ENCODE peak calls at places on chromosomes 5 and 9, in nine cellular contexts. O is cardiac muscle cell, F is Peyer's patch, J is A549, I is lower lobe of right lung, B is WTC11, P is fibroblast of mammary gland, Q is type B pancreatic cell, U is GM23338. G is an unnamed sample.

GRCh38 chr5:170319281-170319680 is 21.7 kb upstream of the LCP2 start:
- DNase-seq in B (no peak), O (no peak), P (no peak), Q (no peak), F (no peak), J (no peak), U (no peak), I (no peak), G (no peak)

GRCh38 chr5:87649455-87649854 is 236.7 kb upstream of the CCNH start:
- DNase-seq in O (no peak), J (no peak), B (no peak), I (no peak), P (peak; percentile 10), Q (no peak), U (no peak), F (no peak), G (no peak)

GRCh38 chr5:175335691-175336090 is 108.3 kb downstream of the DRD1 start:
- DNase-seq in I (no peak), F (no peak), P (no peak), U (no peak), Q (no peak), B (no peak), O (no peak), J (no peak), G (no peak)

GRCh38 chr9:2228132-2228531 is 213.0 kb downstream of the SMARCA2 start:
- DNase-seq in Q (no peak), F (no peak), B (peak; percentile 80), P (peak; percentile 23), O (peak; percentile 25), U (peak; percentile 87), I (peak; percentile 55), J (peak; percentile 24), G (no peak)

GRCh38 chr5:143085319-143085917 is 315.2 kb downstream of the ARHGAP26 start:
- DNase-seq in B (no peak), U (no peak), P (no peak), O (no peak), F (no peak), Q (no peak), I (no peak), J (no peak), G (no peak)

GRCh38 chr5:51621156-51621555 is 237.9 kb downstream of the ISL1 start:
- DNase-seq in Q (no peak), P (no peak), B (no peak), U (no peak), F (no peak), O (no peak), I (no peak), J (no peak), G (no peak)

GRCh38 chr5:80852331-80853245 is 107.6 kb upstream of the RASGRF2 start:
- DNase-seq in I (no peak), O (peak; percentile 21), U (no peak), J (no peak), F (no peak), P (no peak), B (no peak), Q (no peak), G (no peak)

GRCh38 chr5:93193756-93194155 is 387.3 kb downstream of the NR2F1-AS1 start:
- DNase-seq in F (no peak), B (no peak), I (no peak), P (no peak), U (no peak), J (no peak), Q (no peak), O (peak; percentile 61), G (no peak)

GRCh38 chr5:50856720-50857119 is 190.3 kb downstream of the PARP8 start:
- DNase-seq in U (no peak), P (no peak), I (no peak), B (no peak), Q (no peak), O (no peak), F (no peak), J (no peak), G (no peak)

GRCh38 chr5:124997186-124997893 is 250.9 kb upstream of the ZNF608 start:
- DNase-seq in F (no peak), B (no peak), P (no peak), Q (no peak), O (no peak), I (no peak), J (no peak), U (no peak), G (no peak)

GRCh38 chr5:56818409-56819026 is 3.2 kb downstream of the MAP3K1 start:
- DNase-seq in P (peak; percentile 24), F (no peak), B (no peak), Q (no peak), U (peak; percentile 21), J (no peak), I (no peak), O (peak; percentile 58), G (no peak)

GRCh38 chr5:143106175-143106574 is 297.3 kb downstream of the NR3C1 start:
- DNase-seq in P (peak; percentile 80), I (no peak), O (peak; percentile 75), J (peak; percentile 89), B (peak; percentile 35), U (peak; percentile 35), F (no peak), Q (no peak), G (no peak)

GRCh38 chr5:172788771-172789686 is 18.0 kb upstream of the DUSP1 start:
- DNase-seq in F (no peak), B (no peak), P (peak; percentile 65), I (peak; percentile 75), Q (no peak), O (no peak), U (no peak), J (peak; percentile 53), G (peak; percentile 68)

GRCh38 chr9:91880378-91880972 is 69.6 kb downstream of the ROR2 start:
- DNase-seq in P (no peak), J (no peak), F (no peak), U (no peak), Q (no peak), I (no peak), B (no peak), O (no peak), G (no peak)

GRCh38 chr5:543351-543750 is 19.1 kb upstream of the SLC9A3 start:
- DNase-seq in O (no peak), Q (no peak), I (peak; percentile 29), P (no peak), J (no peak), U (no peak), F (no peak), B (peak; percentile 3), G (peak; percentile 43)

GRCh38 chr9:652896-653295 is 188.6 kb upstream of the DMRT1 start:
- DNase-seq in F (no peak), J (no peak), P (peak; percentile 83), B (no peak), I (no peak), U (no peak), Q (no peak), O (peak; percentile 74), G (no peak)

GRCh38 chr5:125065114-125065513 is 318.7 kb upstream of the ZNF608 start:
- DNase-seq in P (no peak), Q (no peak), F (no peak), B (no peak), U (no peak), J (no peak), I (no peak), O (no peak), G (no peak)

DNA sequence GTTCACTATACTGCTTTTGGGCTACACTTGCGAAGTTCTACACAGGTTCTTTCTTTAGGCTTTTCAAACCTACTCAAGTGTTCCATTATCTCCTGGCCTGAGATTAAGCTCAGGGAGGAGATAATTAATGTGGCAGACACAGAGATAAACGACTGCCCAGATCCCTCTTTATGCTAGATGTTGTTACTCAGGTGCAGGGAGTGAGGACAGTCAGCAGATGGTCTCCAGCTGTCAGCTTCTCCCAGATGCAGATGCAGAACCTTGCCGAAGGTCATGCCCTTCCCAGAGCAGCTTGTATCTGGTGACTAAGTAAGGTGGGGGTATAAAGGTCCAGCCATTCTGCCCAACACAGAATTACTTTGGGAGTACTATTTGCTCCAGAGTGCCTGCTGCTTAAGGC is 166.2 kb downstream of the ZNF462 start:
- DNase-seq in I (no peak), U (no peak), P (no peak), J (no peak), Q (no peak), B (no peak), F (no peak), O (no peak), G (no peak)
- TF ChIP-seq CTCF in I (no peak), U (no peak), P (no peak), J (no peak), Q (no peak), B (no peak), F (no peak), O (no peak), G (no peak)

GRCh38 chr5:119961993-119962392 is 332.6 kb downstream of the FAM170A start:
- DNase-seq in P (no peak), Q (no peak), I (no peak), J (no peak), F (no peak), B (no peak), O (no peak), U (no peak), G (no peak)

GRCh38 chr5:119968690-119969089 is 339.3 kb downstream of the FAM170A start:
- DNase-seq in I (no peak), J (no peak), P (no peak), U (no peak), O (no peak), B (no peak), Q (no peak), F (no peak), G (no peak)

DNA sequence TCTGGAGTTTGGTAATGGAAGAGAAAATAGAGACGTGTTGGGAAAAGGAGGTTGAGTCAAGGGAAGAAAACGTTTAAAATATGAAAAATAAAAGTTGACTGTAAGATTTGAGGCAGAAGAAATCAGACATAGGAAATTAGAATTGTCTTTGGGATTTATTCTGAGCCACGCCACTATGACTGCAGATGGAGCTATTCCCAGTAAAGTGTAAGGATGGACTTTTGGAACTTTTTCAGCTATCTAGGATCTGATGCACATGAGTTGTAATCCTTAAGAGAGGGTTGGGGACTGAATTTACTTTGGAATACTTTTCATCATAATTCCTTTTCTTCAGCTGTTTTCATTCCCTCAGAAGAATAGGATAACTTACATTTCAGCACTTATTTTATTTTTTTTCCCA is 336.7 kb downstream of the FAM170A start:
- DNase-seq in F (no peak), I (no peak), B (no peak), J (no peak), Q (no peak), P (peak; percentile 46), O (peak; percentile 12), U (no peak), G (no peak)
- TF ChIP-seq CTCF in F (no peak), I (no peak), B (no peak), J (no peak), Q (no peak), P (peak; percentile 46), O (no peak), U (no peak), G (no peak)

GRCh38 chr9:111386386-111386785 is 56.4 kb upstream of the OR2K2 start:
- DNase-seq in Q (no peak), O (no peak), U (no peak), B (no peak), F (no peak), P (peak; percentile 24), J (no peak), I (no peak), G (no peak)
- TF ChIP-seq CTCF in Q (no peak), O (no peak), U (no peak), B (no peak), F (no peak), P (no peak), J (no peak), I (no peak), G (no peak)

DNA sequence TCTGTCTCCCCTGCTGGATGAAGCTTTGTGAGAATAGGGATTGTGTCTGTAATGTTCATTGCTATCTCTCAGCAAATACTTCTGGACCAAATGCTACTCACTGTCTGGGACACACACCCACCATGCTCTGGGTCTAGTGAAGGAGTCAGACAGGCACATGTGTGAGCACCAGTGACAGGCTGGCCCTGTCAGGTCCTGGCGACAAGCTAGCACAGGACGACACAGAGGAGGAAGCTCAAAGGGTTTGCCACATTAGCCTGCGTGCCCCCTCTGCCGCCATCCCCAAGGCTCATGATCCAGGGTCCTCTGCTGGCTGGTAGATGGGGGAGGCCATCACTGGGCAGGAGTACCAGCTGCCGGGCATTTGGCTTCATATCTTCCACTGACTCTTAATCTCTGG is 23.3 kb downstream of the LRSAM1 start:
- DNase-seq in J (no peak), P (no peak), U (no peak), Q (no peak), B (no peak), O (no peak), I (no peak), F (no peak), G (no peak)
- TF ChIP-seq CTCF in J (no peak), P (no peak), U (no peak), Q (no peak), B (no peak), O (no peak), I (no peak), F (no peak), G (no peak)